ENCODE peak calls at places on chromosomes 2 and 18, in six cellular contexts. U is Caco-2, S is HFF-Myc, D is GM06990, P is GM23338, B is MG63. C is an unnamed sample.

GRCh38 chr2:228507870-228508269 is 326.4 kb upstream of the SPHKAP start:
- DNase-seq in P (peak; percentile 84), D (no peak), S (no peak), B (no peak), U (no peak), C (peak; percentile 10)

GRCh38 chr18:8313043-8313442 is 296.2 kb upstream of the RAB12 start:
- DNase-seq in B (no peak), U (no peak), P (no peak), S (no peak), D (no peak), C (no peak)

GRCh38 chr2:45276914-45277313 is 267.7 kb upstream of the SIX2 start:
- DNase-seq in B (peak; percentile 22), D (no peak), S (no peak), U (no peak), P (no peak), C (no peak)

GRCh38 chr2:134718095-134718955 is 475 bp downstream of the TMEM163 start:
- DNase-seq in P (peak; percentile 63), U (peak; percentile 31), B (no peak), D (no peak), S (no peak), C (no peak)

GRCh38 chr2:231655494-231656408 is 52.6 kb upstream of the PTMA start:
- DNase-seq in B (no peak), D (no peak), U (no peak), P (peak; percentile 62), S (no peak), C (no peak)

GRCh38 chr2:1661891-1662605 is 82.3 kb downstream of the PXDN start:
- DNase-seq in P (no peak), D (no peak), U (no peak), S (no peak), B (no peak), C (no peak)

GRCh38 chr2:223868005-223868404 is 30.6 kb upstream of the AP1S3 start:
- DNase-seq in D (no peak), U (no peak), P (no peak), B (no peak), S (no peak), C (no peak)

GRCh38 chr2:149160701-149161217 is 122.3 kb downstream of the LYPD6B start:
- DNase-seq in P (no peak), D (peak; percentile 57), U (peak; percentile 47), S (no peak), B (no peak), C (no peak)

GRCh38 chr2:104856086-104856972 is 2.4 kb downstream of the POU3F3 start:
- DNase-seq in D (no peak), P (peak; percentile 68), S (no peak), B (no peak), U (no peak), C (no peak)

GRCh38 chr2:223477318-223477717 is 124.8 kb downstream of the SCG2 start:
- DNase-seq in D (no peak), P (no peak), S (no peak), B (peak; percentile 31), U (no peak), C (no peak)

GRCh38 chr2:165700511-165700910 is 93.5 kb downstream of the GALNT3 start:
- DNase-seq in B (no peak), S (no peak), D (no peak), U (no peak), P (peak; percentile 41), C (no peak)

GRCh38 chr2:9675369-9676351 is 44.9 kb upstream of the YWHAQ start:
- DNase-seq in B (peak; percentile 61), U (no peak), S (peak; percentile 88), P (peak; percentile 18), D (no peak), C (peak; percentile 96)

GRCh38 chr2:47068966-47069627 is 86.0 kb downstream of the STPG4 start:
- DNase-seq in S (no peak), B (no peak), D (no peak), P (no peak), U (no peak), C (no peak)

GRCh38 chr2:220226076-220226475 is 598.6 kb downstream of the SLC4A3 start:
- DNase-seq in S (no peak), D (no peak), P (no peak), B (no peak), U (no peak), C (peak; percentile 6)

GRCh38 chr2:26172866-26173595 is at the start of gene GAREM2:
- DNase-seq in B (no peak), S (no peak), P (peak; percentile 56), U (peak; percentile 38), D (no peak), C (no peak)

GRCh38 chr2:26172189-26172865 is 561 bp upstream of the GAREM2 start:
- DNase-seq in P (peak; percentile 72), B (no peak), U (peak; percentile 53), D (no peak), S (no peak), C (no peak)

GRCh38 chr2:26175191-26175715 is 2.4 kb downstream of the GAREM2 start:
- DNase-seq in B (no peak), D (no peak), P (no peak), S (no peak), U (no peak), C (no peak)

GRCh38 chr2:26174691-26175181 is 1.8 kb downstream of the GAREM2 start:
- DNase-seq in U (no peak), S (no peak), P (no peak), D (no peak), B (no peak), C (no peak)

DNA sequence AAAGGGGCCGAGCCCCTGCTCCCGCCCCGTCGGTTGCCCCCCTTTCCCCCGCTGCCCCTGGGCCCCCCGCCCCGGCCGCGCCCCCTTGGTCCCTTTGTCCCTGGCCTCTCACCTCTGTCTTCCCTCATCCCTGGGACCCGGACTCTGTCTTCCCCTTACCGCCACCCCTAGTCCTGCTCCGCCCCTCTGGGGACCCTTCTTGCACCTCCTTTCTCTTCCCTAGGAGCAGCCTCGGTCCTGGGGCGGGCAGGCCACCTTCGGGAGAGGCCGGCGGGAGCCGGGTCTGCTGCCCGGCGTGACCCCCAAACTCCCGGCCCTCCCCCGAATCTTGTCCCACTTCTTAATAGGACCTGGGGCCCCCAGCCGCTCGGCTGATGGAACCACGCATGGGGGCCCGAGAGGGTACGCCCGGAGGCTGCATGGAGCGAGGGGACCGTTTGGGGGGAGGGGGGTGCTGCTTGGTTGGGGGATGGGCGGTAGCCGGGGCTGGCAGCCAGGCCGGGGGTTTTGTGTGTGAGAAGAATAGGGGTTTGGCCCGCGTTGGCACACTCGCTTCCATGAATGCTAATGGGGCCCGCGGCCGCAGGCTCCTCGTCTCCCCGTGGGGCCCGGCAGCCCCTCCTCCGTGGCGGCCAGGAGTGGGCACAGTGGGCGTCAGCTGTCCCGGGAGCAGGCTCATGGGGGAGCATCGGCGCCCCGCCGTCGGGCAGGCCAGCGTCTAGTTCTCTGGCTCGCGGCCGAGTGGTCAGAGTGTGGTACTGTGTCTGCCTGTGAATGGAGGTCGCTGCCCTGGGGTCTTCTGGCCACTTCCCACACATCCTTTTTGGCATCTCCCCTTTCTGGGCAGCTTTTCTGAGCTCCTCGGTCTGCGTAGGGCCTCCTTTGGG is 951 bp downstream of the GAREM2 start:
- DNase-seq in P (peak; percentile 56), B (no peak), D (no peak), U (no peak), S (no peak), C (no peak)
- H3K4me3 ChIP-seq in P (peak overlapping the region; percentile 92), B (peak overlapping the region; percentile 40), D (no peak overlapping the region), U (peak overlapping the region; percentile 84), S (peak overlapping the region; percentile 31), C (no peak overlapping the region)

DNA sequence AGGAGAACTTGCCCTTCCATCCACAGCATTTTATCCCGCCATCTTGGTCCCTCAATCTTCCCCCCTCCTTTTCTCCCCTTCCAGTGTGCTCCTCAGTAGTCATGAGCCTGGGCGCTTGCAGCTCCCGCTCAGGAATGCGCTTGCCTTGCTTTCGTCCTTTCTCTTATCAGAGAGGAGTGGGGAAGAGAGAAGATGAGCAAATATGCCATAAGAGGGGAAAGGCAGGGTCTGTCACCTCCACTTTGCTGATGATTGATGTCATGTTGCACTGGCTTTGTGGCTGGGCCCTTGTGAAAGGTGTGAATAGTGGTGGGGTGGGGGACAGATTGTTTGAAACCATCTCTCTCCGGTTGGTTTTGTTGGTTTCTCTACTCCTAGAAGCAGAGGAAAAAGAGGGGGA is 569.3 kb downstream of the TNS1 start:
- DNase-seq in B (no peak), P (peak; percentile 47), D (no peak), U (peak; percentile 13), S (no peak), C (no peak)
- H3K4me3 ChIP-seq in B (no peak overlapping the region), P (no peak overlapping the region), D (no peak overlapping the region), U (no peak overlapping the region), S (no peak overlapping the region), C (no peak overlapping the region)

DNA sequence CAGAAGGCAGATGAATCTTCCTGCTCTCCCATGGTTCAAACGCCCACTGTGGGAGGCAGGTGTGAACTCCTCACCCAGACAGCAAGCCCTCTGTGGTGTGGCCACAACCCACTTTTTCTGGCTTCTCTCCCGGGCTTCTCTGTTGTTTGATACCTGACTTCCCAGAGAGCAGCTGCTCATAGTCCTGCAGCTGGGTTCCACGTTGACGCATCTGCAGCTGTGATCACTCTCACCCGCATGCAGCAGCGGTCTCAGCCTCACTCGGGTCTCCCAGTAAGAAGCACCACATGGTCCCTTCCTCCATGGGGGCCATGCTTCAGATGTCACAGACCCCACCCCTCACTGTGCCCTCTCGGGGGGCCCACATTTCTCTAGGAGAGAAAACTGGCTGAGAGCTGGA is 3.5 kb downstream of the ASPRV1 start:
- DNase-seq in P (no peak), B (no peak), S (no peak), U (no peak), D (no peak), C (no peak)
- H3K4me3 ChIP-seq in P (no peak overlapping the region), B (no peak overlapping the region), S (no peak overlapping the region), U (no peak overlapping the region), D (no peak overlapping the region), C (no peak overlapping the region)

DNA sequence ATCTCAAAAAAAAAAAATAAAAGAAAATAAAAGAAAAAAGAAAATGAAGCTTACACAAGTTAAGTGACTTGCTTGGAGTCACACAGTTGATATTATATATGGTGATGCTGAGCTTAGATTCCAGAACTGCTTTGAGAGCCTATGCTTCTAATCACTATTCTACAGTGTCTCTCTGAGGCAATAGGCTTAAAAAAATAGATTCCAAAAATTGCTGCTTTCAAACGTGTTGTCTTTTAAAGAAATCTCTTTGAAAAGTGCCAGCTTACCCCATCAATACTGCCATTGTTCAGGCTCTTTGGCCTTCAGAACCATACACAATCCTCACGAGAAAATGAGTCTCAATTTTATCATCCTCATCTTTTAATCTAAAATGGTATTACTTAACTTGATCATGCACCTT is 102.6 kb downstream of the CDK15 start:
- DNase-seq in U (no peak), S (no peak), P (no peak), D (no peak), B (no peak), C (no peak)
- H3K4me3 ChIP-seq in U (no peak overlapping the region), S (no peak overlapping the region), P (no peak overlapping the region), D (no peak overlapping the region), B (no peak overlapping the region), C (no peak overlapping the region)